ENCODE peak calls at places on chromosomes 13 and 19, in seven cellular contexts. X, Q, L, V, T, H and B are unnamed samples.

GRCh38 chr19:6760606-6761005 is 6.6 kb downstream of the SH2D3A start:
- DNase-seq in T (no peak), X (no peak), H (no peak), Q (no peak), L (no peak), V (no peak), B (no peak)

GRCh38 chr13:98300956-98301641 is 124.0 kb upstream of the RNF113B start:
- DNase-seq in H (no peak), L (no peak), V (peak; percentile 94), T (no peak), Q (no peak), X (peak; percentile 82), B (peak; percentile 70)

GRCh38 chr13:21657538-21657937 is 13.3 kb upstream of the FGF9 start:
- DNase-seq in V (peak; percentile 71), Q (no peak), L (no peak), X (peak; percentile 94), T (no peak), H (no peak), B (peak; percentile 28)

GRCh38 chr19:48874309-48875135 is 2.3 kb downstream of the PPP1R15A start:
- DNase-seq in X (peak; percentile 80), Q (no peak), V (peak; percentile 79), T (no peak), L (no peak), H (no peak), B (peak; percentile 60)

GRCh38 chr13:106145070-106145469 is 390.4 kb downstream of the EFNB2 start:
- DNase-seq in X (no peak), V (no peak), H (no peak), T (no peak), L (no peak), Q (no peak), B (no peak)

GRCh38 chr13:49517461-49517860 is 21.7 kb downstream of the PHF11 start:
- DNase-seq in Q (peak; percentile 44), X (no peak), H (no peak), L (no peak), V (peak; percentile 40), T (no peak), B (no peak)

GRCh38 chr13:111852701-111853100 is 214.2 kb upstream of the SOX1 start:
- DNase-seq in H (no peak), T (peak; percentile 45), Q (peak; percentile 40), L (no peak), X (no peak), V (no peak), B (no peak)

GRCh38 chr13:109569938-109570711 is 216.3 kb downstream of the IRS2 start:
- DNase-seq in Q (no peak), T (no peak), V (no peak), X (no peak), H (no peak), L (no peak), B (no peak)

GRCh38 chr19:4454952-4455738 is 2.4 kb downstream of the UBXN6 start:
- DNase-seq in X (peak; percentile 62), L (no peak), V (peak; percentile 37), Q (no peak), T (no peak), H (no peak), B (no peak)

GRCh38 chr19:9847087-9847671 is 12.1 kb downstream of the PIN1 start:
- DNase-seq in V (peak; percentile 90), X (peak; percentile 97), L (peak; percentile 80), Q (peak; percentile 83), H (no peak), T (peak; percentile 79), B (peak; percentile 40)

GRCh38 chr19:35090795-35091214 is 24.8 kb upstream of the FXYD3 start:
- DNase-seq in Q (peak; percentile 79), L (peak; percentile 77), H (no peak), X (no peak), T (peak; percentile 72), V (no peak), B (peak; percentile 16)

GRCh38 chr13:50170447-50171037 is 155.3 kb downstream of the KCNRG start:
- DNase-seq in V (no peak), L (no peak), X (peak; percentile 21), T (no peak), H (no peak), Q (no peak), B (no peak)

GRCh38 chr13:34577051-34577450 is 365.0 kb upstream of the NBEA start:
- DNase-seq in V (peak; percentile 14), Q (no peak), H (no peak), T (no peak), X (no peak), L (no peak), B (no peak)

GRCh38 chr13:111469916-111470506 is 149.6 kb downstream of the TEX29 start:
- DNase-seq in Q (no peak), V (no peak), L (no peak), H (no peak), T (no peak), X (no peak), B (no peak)

GRCh38 chr13:43537124-43537523 is 249.6 kb downstream of the ENOX1 start:
- DNase-seq in H (no peak), L (no peak), Q (no peak), V (peak; percentile 58), T (no peak), X (peak; percentile 31), B (peak; percentile 31)

GRCh38 chr13:26475176-26476110 is 82.0 kb upstream of the WASF3 start:
- DNase-seq in V (no peak), X (no peak), Q (no peak), T (peak; percentile 83), H (no peak), L (peak; percentile 83), B (peak; percentile 70)

GRCh38 chr19:52741951-52742485 is 7.2 kb upstream of the ZNF611 start:
- DNase-seq in V (no peak), T (no peak), X (no peak), L (no peak), H (no peak), Q (peak; percentile 97), B (peak; percentile 87)

GRCh38 chr19:54893406-54893805 is 12.5 kb upstream of the NCR1 start:
- DNase-seq in L (peak; percentile 95), H (no peak), T (peak; percentile 76), X (no peak), Q (peak; percentile 89), V (no peak), B (peak; percentile 74)

GRCh38 chr13:41648314-41648935 is 191.1 kb downstream of the RGCC start:
- DNase-seq in Q (peak; percentile 30), X (peak; percentile 72), T (no peak), H (no peak), L (no peak), V (peak; percentile 11), B (no peak)

GRCh38 chr19:754530-754929 is 3.6 kb downstream of the MISP start:
- DNase-seq in Q (no peak), X (no peak), L (no peak), H (no peak), V (no peak), T (no peak), B (no peak)

DNA sequence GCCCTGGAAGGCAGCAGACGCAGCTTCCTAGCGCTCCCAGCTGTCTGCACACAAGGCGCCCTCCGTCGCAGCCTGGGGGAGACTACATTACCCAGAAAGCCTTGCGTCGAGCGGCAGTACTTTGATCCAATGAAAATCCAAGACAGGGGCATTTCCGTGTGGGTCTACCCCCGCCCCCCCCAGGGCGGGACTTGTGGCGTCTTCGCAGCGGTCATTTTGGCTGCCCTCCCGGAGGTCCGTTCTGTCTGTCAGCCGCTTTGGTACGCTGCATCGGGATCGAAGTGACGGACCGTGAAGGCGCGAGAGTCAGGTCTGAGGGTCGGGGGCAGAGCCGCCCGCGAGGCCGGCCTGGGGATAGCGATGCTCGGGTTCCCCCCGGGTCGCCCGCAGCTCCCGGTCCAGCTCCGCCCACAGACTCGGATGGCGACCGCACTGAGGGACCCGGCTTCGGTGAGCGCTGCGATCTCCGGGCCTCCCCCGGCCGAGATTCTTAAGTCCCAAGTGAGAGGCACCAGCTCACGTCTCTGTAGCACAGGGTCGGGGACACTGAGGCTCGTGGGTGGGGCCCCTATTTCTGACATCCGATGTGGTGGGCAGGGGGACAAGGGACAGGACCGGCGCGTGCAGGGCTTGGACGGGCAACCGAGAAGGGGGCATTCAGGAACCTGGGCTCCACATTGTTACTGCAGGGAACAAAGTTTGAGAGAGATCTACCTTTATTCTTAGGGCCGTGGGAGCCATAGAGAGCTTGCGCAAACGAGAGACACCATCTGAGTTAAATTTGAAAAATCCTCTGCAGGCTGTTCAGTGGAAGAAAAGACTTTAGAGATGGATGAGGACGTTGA is at the start of gene ZNF211:
- DNase-seq in X (peak; percentile 93), H (peak; percentile 94), T (peak; percentile 93), V (peak; percentile 95), Q (peak; percentile 97), L (peak; percentile 95), B (peak; percentile 89)
- H4K8ac ChIP-seq in X (peak within 1 kb of the TSS; percentile 14), H (no peak within 1 kb of the TSS), T (peak within 1 kb of the TSS; percentile 86), V (peak within 1 kb of the TSS; percentile 87), Q (no peak within 1 kb of the TSS), L (no peak within 1 kb of the TSS), B (peak within 1 kb of the TSS; percentile 79)

DNA sequence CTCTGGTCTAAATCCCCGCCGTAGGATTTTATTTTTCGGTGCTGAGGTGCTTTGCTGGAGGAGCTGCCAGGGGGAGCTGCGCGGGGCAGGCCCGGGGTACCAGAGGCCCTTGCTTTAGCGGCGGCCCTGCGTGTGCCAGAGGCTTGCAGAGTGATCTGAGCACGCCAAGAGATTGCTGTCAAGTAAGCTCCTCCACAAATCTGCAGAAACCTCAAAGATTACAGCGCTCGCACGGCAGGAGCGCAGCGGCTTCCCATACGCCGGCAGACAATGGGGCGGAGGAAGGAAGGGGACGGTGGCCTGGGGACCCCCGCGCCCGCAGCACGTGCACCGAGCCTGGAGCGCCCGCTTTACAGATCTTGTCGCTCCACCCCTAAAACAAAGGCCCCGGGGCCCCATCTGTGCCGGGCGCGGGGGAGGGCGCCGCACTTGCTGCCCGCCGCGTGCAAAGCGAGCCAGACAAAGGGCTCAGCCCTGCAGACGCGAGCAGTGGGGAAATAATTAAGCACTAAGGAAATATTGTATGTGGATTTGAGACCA is 9.1 kb upstream of the C19orf12 start:
- DNase-seq in L (peak; percentile 61), X (peak; percentile 5), H (peak; percentile 30), T (peak; percentile 73), V (peak; percentile 24), Q (peak; percentile 61), B (no peak)
- H3K9ac ChIP-seq in L (peak overlapping the region; percentile 34), X (no peak overlapping the region), H (peak overlapping the region; percentile 78), T (peak overlapping the region; percentile 42), V (peak overlapping the region; percentile 15), Q (peak overlapping the region; percentile 37), B (no peak overlapping the region)

DNA sequence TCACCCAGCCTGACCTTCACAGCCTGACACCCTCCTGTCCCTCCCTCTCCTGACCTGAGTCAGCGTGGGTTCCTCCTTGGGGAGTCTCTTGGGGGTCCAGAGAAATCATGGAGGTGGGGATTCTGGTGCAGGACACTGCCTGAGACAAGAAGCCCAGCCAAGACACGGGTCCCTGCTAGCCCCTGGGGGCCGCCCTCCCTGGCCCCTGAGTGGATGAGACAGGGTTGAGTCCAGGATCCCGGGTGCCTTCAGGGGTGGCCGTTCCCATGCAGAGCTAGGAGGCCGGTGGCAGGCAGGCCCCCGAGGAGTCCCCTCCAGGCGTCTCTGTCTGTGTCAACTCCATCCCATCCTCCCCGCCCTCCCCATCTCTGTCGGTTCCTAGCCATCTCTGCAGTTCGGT is 1.6 kb downstream of the MAP2K7 start:
- DNase-seq in X (no peak), H (no peak), T (no peak), Q (no peak), L (no peak), V (no peak), B (no peak)
- H4K8ac ChIP-seq in X (no peak overlapping the region), H (no peak overlapping the region), T (no peak overlapping the region), Q (no peak overlapping the region), L (no peak overlapping the region), V (no peak overlapping the region), B (no peak overlapping the region)

GRCh38 chr19:42096255-42096837 is 20.4 kb downstream of the ZNF574 start:
- DNase-seq in L (no peak), X (no peak), V (no peak), T (no peak), H (no peak), Q (peak; percentile 23), B (no peak)
- H3K9ac ChIP-seq in L (no peak overlapping the region), X (no peak overlapping the region), V (no peak overlapping the region), T (no peak overlapping the region), H (no peak overlapping the region), Q (no peak overlapping the region), B (no peak overlapping the region)